ENCODE peak calls at places on chromosomes 16 and 17, in four cellular contexts. N is mucosa of descending colon, R is kidney epithelial cell, M is foreskin fibroblast. U is an unnamed sample.

GRCh38 chr17:34201225-34201624 is 53.9 kb upstream of the CCL2 start:
- DNase-seq in R (no peak), N (no peak), M (no peak), U (no peak)

GRCh38 chr17:19376799-19377198 is 1.5 kb upstream of the MAPK7 start:
- DNase-seq in M (no peak), N (no peak), R (no peak), U (no peak)

GRCh38 chr17:49498037-49498615 is 3.0 kb downstream of the NGFR start:
- DNase-seq in N (no peak), M (no peak), R (no peak), U (no peak)

GRCh38 chr16:57810197-57811024 is 8.1 kb upstream of the KIFC3 start:
- DNase-seq in N (peak), R (peak), M (peak), U (peak)

GRCh38 chr16:78444-79145 is 570 bp downstream of the MPG start:
- DNase-seq in N (no peak), R (no peak), M (no peak), U (no peak)

GRCh38 chr16:71803305-71803690 is 5.3 kb downstream of the AP1G1 start:
- DNase-seq in N (no peak), R (no peak), M (no peak), U (no peak)

GRCh38 chr17:61478790-61479492 is 26.7 kb downstream of the TBX4 start:
- DNase-seq in R (no peak), M (no peak), N (no peak), U (no peak)

GRCh38 chr16:83992624-83993023 is 24.6 kb downstream of the NECAB2 start:
- DNase-seq in M (peak), R (peak), N (no peak), U (no peak)

GRCh38 chr17:66381701-66382362 is 79.4 kb downstream of the PRKCA start:
- DNase-seq in R (no peak), M (no peak), N (no peak), U (no peak)

GRCh38 chr17:2244545-2245525 is 58.8 kb downstream of the SMG6 start:
- DNase-seq in R (no peak), M (peak), N (peak), U (peak)

GRCh38 chr16:70681382-70682238 is 4.2 kb downstream of the MTSS2 start:
- DNase-seq in N (peak), M (no peak), R (no peak), U (no peak)

GRCh38 chr17:77444653-77445029 is 303.9 kb downstream of the SEC14L1 start:
- DNase-seq in R (no peak), M (peak), N (no peak), U (no peak)

GRCh38 chr17:8466466-8466865 is 30.8 kb downstream of the NDEL1 start:
- DNase-seq in N (no peak), M (no peak), R (no peak), U (no peak)

GRCh38 chr17:68290268-68290954 is 516 bp downstream of the SLC16A6 start:
- DNase-seq in M (no peak), N (peak), R (no peak), U (peak)

GRCh38 chr16:17343028-17343427 is 127.7 kb downstream of the XYLT1 start:
- DNase-seq in R (no peak), M (no peak), N (peak), U (no peak)

GRCh38 chr16:87851141-87851587 is 18.1 kb downstream of the SLC7A5 start:
- DNase-seq in M (no peak), N (no peak), R (no peak), U (no peak)

GRCh38 chr17:48462946-48463345 is 32.9 kb upstream of the SKAP1 start:
- DNase-seq in M (no peak), N (no peak), R (no peak), U (no peak)

GRCh38 chr17:48219605-48220004 is 112.0 kb downstream of the SNX11 start:
- DNase-seq in N (no peak), R (no peak), M (no peak), U (no peak)

GRCh38 chr17:3575506-3575905 is 17.9 kb upstream of the TRPV3 start:
- DNase-seq in N (no peak), R (no peak), M (peak), U (no peak)

GRCh38 chr17:51005768-51006167 is 114.9 kb downstream of the SPAG9 start:
- DNase-seq in N (no peak), R (no peak), M (no peak), U (no peak)

GRCh38 chr16:72829846-72830620 is 217.9 kb downstream of the ZFHX3 start:
- DNase-seq in R (peak), N (no peak), M (peak), U (no peak)

GRCh38 chr16:22641030-22641671 is 130.5 kb downstream of the NPIPB5 start:
- DNase-seq in R (peak), N (no peak), M (peak), U (no peak)

GRCh38 chr17:4998027-4998665 is 396 bp downstream of the KIF1C start:
- DNase-seq in R (no peak), M (no peak), N (peak), U (peak)

GRCh38 chr16:85174871-85175723 is 62.8 kb upstream of the CIBAR2 start:
- DNase-seq in R (no peak), N (peak), M (no peak), U (no peak)

DNA sequence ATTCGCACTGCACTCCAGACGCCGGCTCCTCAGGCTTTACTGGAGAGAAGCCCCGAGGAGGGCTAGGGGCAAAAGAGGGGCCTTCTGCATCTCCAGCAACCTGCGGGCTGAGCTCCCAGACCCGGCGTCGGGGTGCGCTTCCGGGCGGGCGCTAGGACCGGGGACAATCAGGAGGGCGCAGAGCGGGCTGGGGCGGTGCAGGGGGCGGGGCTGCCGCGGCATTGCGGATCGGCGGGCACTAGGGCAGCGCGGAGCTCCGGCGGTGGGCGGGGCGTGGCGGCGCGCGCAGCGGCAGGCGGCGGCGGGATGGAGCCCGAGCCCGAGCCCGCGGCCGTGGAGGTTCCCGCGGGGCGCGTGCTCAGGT is at the start of gene TSEN54:
- DNase-seq in M (peak), N (peak), R (peak), U (peak)
- H3K4me3 ChIP-seq in M (peak), N (peak), R (peak), U (peak)

GRCh38 chr16:86498661-86499493 is 11.4 kb upstream of the FOXF1 start:
- DNase-seq in R (no peak), N (no peak), M (no peak), U (no peak)
- H3K4me3 ChIP-seq in R (no peak), N (no peak), M (no peak), U (peak)

DNA sequence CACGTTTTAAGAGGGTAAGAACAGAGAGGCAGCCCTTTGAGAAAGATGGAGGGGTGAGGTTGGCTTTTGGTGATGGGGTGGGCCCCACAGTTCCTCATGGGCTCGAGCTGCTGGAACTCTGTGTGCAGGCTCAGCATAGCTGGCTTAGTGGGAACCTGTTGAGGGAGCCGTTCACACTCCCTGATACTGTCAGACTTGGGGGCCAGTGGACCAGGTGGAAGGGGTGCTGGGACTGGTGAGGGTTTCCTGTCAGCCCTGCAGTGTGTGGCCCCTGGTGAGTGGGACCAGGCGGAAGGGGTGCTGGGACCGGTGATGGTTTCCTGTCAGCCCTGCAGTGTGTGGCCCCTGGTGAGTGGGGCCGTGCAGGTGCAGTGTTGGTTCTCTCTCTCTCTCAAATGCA is 45.1 kb upstream of the ZNF750 start:
- DNase-seq in N (peak), M (no peak), R (no peak), U (no peak)
- H3K4me3 ChIP-seq in N (no peak), M (no peak), R (no peak), U (no peak)

GRCh38 chr17:55911186-55911585 is 160.3 kb downstream of the PCTP start:
- DNase-seq in R (no peak), N (no peak), M (no peak), U (no peak)
- H3K4me3 ChIP-seq in R (no peak), N (no peak), M (no peak), U (no peak)

DNA sequence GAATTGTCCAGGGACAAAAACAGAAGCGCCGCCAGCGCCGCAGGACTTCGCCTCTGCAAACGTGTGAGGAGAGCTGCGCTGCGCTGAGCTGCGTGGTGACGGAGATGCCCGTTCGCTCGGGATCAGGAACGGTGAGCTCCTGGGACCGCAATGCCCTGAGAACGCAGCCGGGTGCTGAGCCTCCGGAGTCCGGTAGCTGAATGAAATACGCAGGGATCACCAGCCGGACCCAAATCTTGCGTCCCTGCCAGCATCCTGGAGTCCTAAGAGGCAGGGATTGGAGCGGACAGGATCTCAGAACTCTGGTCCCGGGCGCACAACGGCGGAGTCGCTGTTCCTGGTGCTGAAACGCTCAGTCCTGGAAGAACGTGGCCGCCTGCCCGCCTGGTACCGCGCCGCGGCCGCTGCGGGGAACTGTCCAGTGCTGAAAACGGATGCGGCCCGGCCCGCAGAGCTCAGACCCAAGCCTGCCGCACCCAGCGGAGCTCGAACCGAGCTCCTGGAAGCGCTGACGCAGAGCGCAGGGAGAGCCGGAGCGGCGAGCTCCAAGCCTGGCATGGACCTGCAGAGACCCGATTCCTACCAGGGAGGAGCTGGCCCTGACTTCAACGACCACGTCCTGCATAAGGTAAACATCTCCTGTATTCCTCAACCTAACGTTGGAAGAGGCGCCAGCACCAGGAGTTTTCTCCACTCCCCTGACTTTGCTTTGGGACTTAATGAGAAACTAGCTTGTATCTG is 41.5 kb downstream of the CD300LF start:
- DNase-seq in M (peak), R (peak), N (peak), U (peak)
- H3K4me3 ChIP-seq in M (no peak), R (no peak), N (no peak), U (no peak)

DNA sequence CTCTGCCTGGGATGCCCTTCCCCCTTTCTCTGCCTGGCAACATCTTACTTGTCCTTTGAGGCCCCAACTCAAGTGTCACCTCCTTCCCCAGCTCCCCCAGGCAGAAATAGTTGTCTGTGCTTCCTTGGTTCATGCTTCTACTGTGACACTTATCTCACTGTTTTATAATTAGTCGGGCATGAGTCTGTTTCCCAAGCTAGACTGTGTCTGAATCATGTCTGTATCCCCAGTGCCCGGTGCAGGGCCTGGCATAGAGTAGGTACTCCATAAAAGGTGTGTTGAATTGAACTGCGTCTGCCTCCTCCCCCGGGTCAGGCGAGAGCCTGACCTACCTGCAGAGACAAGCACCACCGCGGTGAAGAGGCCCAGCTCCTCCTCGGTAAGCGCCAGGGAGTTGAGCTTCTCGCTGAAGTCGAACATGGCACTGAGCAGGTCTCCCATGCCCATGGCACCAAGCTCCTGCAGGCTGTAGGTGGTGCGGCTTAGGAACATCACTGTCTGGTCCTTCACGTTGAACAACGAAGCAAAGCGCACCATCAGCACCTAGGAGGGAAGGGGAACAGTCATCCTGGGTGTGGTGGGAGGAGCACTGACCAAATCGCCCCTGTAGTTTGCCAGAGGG is 6.7 kb downstream of the NR1D1 start:
- DNase-seq in N (no peak), M (no peak), R (no peak), U (no peak)
- H3K4me3 ChIP-seq in N (no peak), M (no peak), R (no peak), U (no peak)

DNA sequence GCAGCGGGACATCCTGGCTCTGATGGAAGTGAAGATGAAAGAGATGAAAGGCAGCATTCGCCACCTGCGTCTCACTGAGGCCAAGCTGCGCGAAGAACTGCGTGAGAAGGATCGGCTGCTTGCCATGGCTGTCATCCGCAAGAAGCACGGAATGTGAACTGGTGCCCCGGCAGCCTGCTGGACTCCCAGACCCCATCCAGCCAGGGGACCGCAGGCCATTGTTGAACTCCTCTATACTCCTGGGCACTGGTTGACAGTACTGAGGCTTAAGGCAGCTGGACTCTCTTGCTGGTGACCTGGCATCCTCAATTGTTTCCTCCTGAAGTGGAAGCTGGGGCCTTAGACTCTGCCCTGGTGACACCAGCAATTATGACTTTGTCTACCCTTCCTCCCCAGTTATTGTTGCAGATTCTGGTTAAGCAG is 1.2 kb downstream of the THAP11 start:
- DNase-seq in M (peak), N (no peak), R (no peak), U (no peak)
- H3K4me3 ChIP-seq in M (peak), N (no peak), R (peak), U (peak)

GRCh38 chr17:60369727-60370126 is 22.2 kb downstream of the USP32 start:
- DNase-seq in N (no peak), R (no peak), M (no peak), U (no peak)
- H3K4me3 ChIP-seq in N (no peak), R (no peak), M (no peak), U (no peak)